ENCODE peak calls at places on chromosomes 1 and 21, in ten cellular contexts. I is breast epithelium; X is stimulated activated CD8-positive, alpha-beta memory T cell treated with anti-CD3 and anti-CD28 coated beads, Interleukin-7, amount 100 ng/mL, for 24 hours; A is activated CD8-positive, alpha-beta memory T cell treated with anti-CD3 and anti-CD28 coated beads, Interleukin-2, amount 10 ng/mL, durations not matched to agents 7 days and 5 days; F is CD8-positive, alpha-beta T cell; U is stimulated activated CD4-positive, alpha-beta T cell treated with anti-CD3 and anti-CD28 coated beads, Interleukin-1b, Interleukin-23, amount 100 ng/mL, for 4 hours; Z is endothelial cell; D is neural progenitor cell; J is renal cortical epithelial cell; T is fibroblast of mammary gland. K is an unnamed sample.

GRCh38 chr21:42562816-42563215 is 49.2 kb downstream of the SLC37A1 start:
- DNase-seq in F (no peak), D (no peak), I (no peak), J (no peak), A (no peak), X (no peak), T (no peak), U (no peak), Z (no peak), K (no peak)

GRCh38 chr1:244231572-244232315 is 180.7 kb downstream of the ZBTB18 start:
- DNase-seq in T (peak; percentile 21), X (no peak), I (no peak), A (no peak), D (peak; percentile 38), F (no peak), Z (no peak), J (no peak), U (no peak), K (no peak)

GRCh38 chr1:204041232-204041767 is 31.6 kb upstream of the SOX13 start:
- DNase-seq in D (no peak), J (peak; percentile 87), A (no peak), T (peak; percentile 72), I (no peak), U (no peak), Z (no peak), F (no peak), X (no peak), K (peak; percentile 21)

GRCh38 chr1:114103992-114104391 is 49.7 kb downstream of the SYT6 start:
- DNase-seq in F (no peak), T (no peak), Z (no peak), A (no peak), X (no peak), U (no peak), I (no peak), J (no peak), D (no peak), K (no peak)

GRCh38 chr1:203680765-203681164 is 54.1 kb downstream of the ATP2B4 start:
- DNase-seq in X (no peak), F (no peak), A (no peak), J (no peak), I (no peak), D (no peak), T (no peak), U (no peak), Z (no peak), K (no peak)

GRCh38 chr1:118949317-118949716 is 38.8 kb downstream of the TBX15 start:
- DNase-seq in J (peak; percentile 94), X (no peak), D (no peak), T (peak; percentile 85), U (no peak), A (no peak), I (no peak), Z (no peak), F (no peak), K (peak; percentile 92)

GRCh38 chr1:54027848-54028247 is 9.9 kb upstream of the LDLRAD1 start:
- DNase-seq in U (no peak), X (no peak), I (no peak), T (no peak), J (no peak), F (no peak), Z (no peak), D (no peak), A (no peak), K (no peak)

GRCh38 chr1:228445867-228446584 is 29.4 kb upstream of the TRIM17 start:
- DNase-seq in J (peak; percentile 27), F (peak; percentile 17), A (peak; percentile 72), D (peak; percentile 78), I (no peak), Z (peak; percentile 15), T (peak; percentile 74), X (no peak), U (no peak), K (no peak)

GRCh38 chr1:178724386-178724733 is 684 bp upstream of the RALGPS2 start:
- DNase-seq in U (no peak), A (no peak), F (no peak), J (no peak), I (no peak), D (peak; percentile 9), X (no peak), T (no peak), Z (no peak), K (no peak)

GRCh38 chr1:17304155-17304826 is 3.7 kb upstream of the PADI4 start:
- DNase-seq in U (no peak), T (no peak), F (no peak), D (no peak), X (no peak), J (peak; percentile 16), A (no peak), Z (no peak), I (no peak), K (no peak)

GRCh38 chr1:103180660-103181059 is 72.3 kb upstream of the COL11A1 start:
- DNase-seq in T (peak; percentile 78), F (no peak), A (no peak), U (no peak), X (no peak), I (no peak), D (no peak), Z (no peak), J (peak; percentile 74), K (peak; percentile 69)

GRCh38 chr1:91771717-91772116 is 114.2 kb downstream of the TGFBR3 start:
- DNase-seq in U (no peak), J (no peak), T (no peak), A (no peak), D (no peak), F (no peak), X (no peak), Z (no peak), I (no peak), K (no peak)

GRCh38 chr21:45353200-45353599 is 51.8 kb upstream of the COL18A1 start:
- DNase-seq in T (peak; percentile 56), Z (no peak), F (no peak), U (no peak), I (no peak), X (no peak), J (no peak), D (no peak), A (no peak), K (no peak)

GRCh38 chr21:15301014-15301413 is 236.2 kb upstream of the NRIP1 start:
- DNase-seq in X (no peak), U (no peak), T (peak; percentile 49), J (peak; percentile 23), F (no peak), D (peak; percentile 15), I (no peak), A (no peak), Z (no peak), K (peak; percentile 74)

GRCh38 chr1:43058545-43059360 is 100.1 kb upstream of the SLC2A1 start:
- DNase-seq in I (no peak), T (peak; percentile 27), J (peak; percentile 66), X (no peak), D (peak; percentile 62), U (no peak), F (no peak), A (peak; percentile 50), Z (no peak), K (no peak)

GRCh38 chr1:90973897-90974798 is 47.7 kb downstream of the ZNF644 start:
- DNase-seq in X (no peak), J (peak; percentile 81), I (no peak), Z (no peak), A (no peak), F (no peak), T (peak; percentile 66), U (no peak), D (no peak), K (no peak)

K was measured in Caki2.